ENCODE peak calls at places on chromosomes 3 and 15, in five cellular contexts. K is NCI-H2081, M is mucosa of gallbladder, Q is Daoy, W is H9. N is an unnamed sample.

GRCh38 chr15:92009162-92009561 is 155.7 kb downstream of the SLCO3A1 start:
- DNase-seq in K (no peak), M (no peak), Q (no peak), W (no peak), N (no peak)

GRCh38 chr3:23601020-23601822 is 204.5 kb upstream of the UBE2E1 start:
- DNase-seq in K (no peak), M (no peak), Q (peak), W (no peak), N (no peak)

GRCh38 chr3:37139567-37140052 is 34.8 kb downstream of the LRRFIP2 start:
- DNase-seq in K (no peak), M (no peak), Q (no peak), W (no peak), N (no peak)

GRCh38 chr15:89105147-89105546 is 16.9 kb downstream of the ABHD2 start:
- DNase-seq in K (no peak), M (no peak), Q (peak), W (no peak), N (no peak)

GRCh38 chr3:98274914-98275313 is 7.4 kb upstream of the OR5H2 start:
- DNase-seq in K (no peak), M (no peak), Q (no peak), W (peak), N (no peak)

GRCh38 chr15:58604455-58604923 is 145.0 kb downstream of the ADAM10 start:
- DNase-seq in K (no peak), M (peak), Q (no peak), W (no peak), N (no peak)

GRCh38 chr3:141405025-141405424 is 36.7 kb downstream of the ZBTB38 start:
- DNase-seq in K (no peak), M (no peak), Q (no peak), W (no peak), N (no peak)

GRCh38 chr3:65732060-65732933 is 306.4 kb downstream of the MAGI1 start:
- DNase-seq in K (peak), M (peak), Q (peak), W (no peak), N (peak)

GRCh38 chr15:63986185-63986680 is 60.1 kb downstream of the DAPK2 start:
- DNase-seq in K (no peak), M (no peak), Q (no peak), W (no peak), N (no peak)

GRCh38 chr15:48604567-48604966 is 40.9 kb downstream of the FBN1 start:
- DNase-seq in K (no peak), M (no peak), Q (no peak), W (no peak), N (no peak)

GRCh38 chr15:84828433-84828908 is 11.3 kb downstream of the ALPK3 start:
- DNase-seq in K (no peak), M (no peak), Q (no peak), W (no peak), N (peak)

GRCh38 chr3:71564361-71564760 is 19.2 kb downstream of the FOXP1 start:
- DNase-seq in K (no peak), M (no peak), Q (no peak), W (no peak), N (no peak)

GRCh38 chr3:48561045-48561736 is 2.4 kb downstream of the UCN2 start:
- DNase-seq in K (no peak), M (peak), Q (peak), W (peak), N (peak)

GRCh38 chr3:48558446-48559134 is 2.0 kb upstream of the PFKFB4 start:
- DNase-seq in K (no peak), M (no peak), Q (no peak), W (no peak), N (no peak)

GRCh38 chr3:194134231-194134756 is 1.7 kb upstream of the HES1 start:
- DNase-seq in K (peak), M (peak), Q (no peak), W (no peak), N (no peak)

GRCh38 chr3:36295206-36295760 is 85.0 kb upstream of the STAC start:
- DNase-seq in K (no peak), M (no peak), Q (no peak), W (no peak), N (no peak)

GRCh38 chr3:133413166-133414020 is 13.5 kb downstream of the BFSP2 start:
- DNase-seq in K (no peak), M (no peak), Q (peak), W (no peak), N (no peak)

GRCh38 chr3:65406470-65406869 is 632.2 kb downstream of the MAGI1 start:
- DNase-seq in K (no peak), M (no peak), Q (no peak), W (no peak), N (no peak)

GRCh38 chr3:42804831-42805821 is 836 bp upstream of the HIGD1A start:
- DNase-seq in K (no peak), M (no peak), Q (no peak), W (peak), N (peak)

GRCh38 chr3:177932750-177933660 is 603.2 kb upstream of the KCNMB2 start:
- DNase-seq in K (no peak), M (no peak), Q (no peak), W (no peak), N (no peak)

GRCh38 chr3:145197051-145197562 is 963.9 kb downstream of the PLOD2 start:
- DNase-seq in K (no peak), M (peak), Q (no peak), W (no peak), N (no peak)

GRCh38 chr3:12222765-12223485 is 64.2 kb upstream of the TIMP4 start:
- DNase-seq in K (no peak), M (no peak), Q (no peak), W (no peak), N (no peak)

GRCh38 chr3:66531256-66531655 is 30.4 kb upstream of the LRIG1 start:
- DNase-seq in K (no peak), M (no peak), Q (no peak), W (no peak), N (no peak)

GRCh38 chr3:189512039-189512438 is 119.2 kb upstream of the TP63 start:
- DNase-seq in K (no peak), M (no peak), Q (no peak), W (no peak), N (no peak)